ENCODE peak calls at places on chromosomes 12 and 14, in seven cellular contexts. One of them, this sample, is unnamed. For H3K27me3, the result is how much of the 10 kb centered on the place peaks cover.

GRCh38 chr12:124678421-124678893 is 111.0 kb upstream of the NCOR2 start:
- DNase-seq in esophagus squamous epithelium: no peak
- DNase-seq in brain microvascular endothelial cell: no peak
- DNase-seq in right atrium auricular region: no peak
- DNase-seq in right lobe of liver: no peak
- DNase-seq in body of pancreas: no peak
- DNase-seq in adrenal gland: peak
- DNase-seq in this sample: no peak

GRCh38 chr12:123384994-123385376 is 1.1 kb downstream of the KMT5A start:
- DNase-seq in esophagus squamous epithelium: no peak
- DNase-seq in brain microvascular endothelial cell: peak
- DNase-seq in right atrium auricular region: no peak
- DNase-seq in right lobe of liver: no peak
- DNase-seq in body of pancreas: no peak
- DNase-seq in adrenal gland: no peak
- DNase-seq in this sample: no peak

GRCh38 chr12:54215990-54216579 is 27.3 kb upstream of the SMUG1 start:
- DNase-seq in esophagus squamous epithelium: no peak
- DNase-seq in brain microvascular endothelial cell: no peak
- DNase-seq in right atrium auricular region: no peak
- DNase-seq in right lobe of liver: no peak
- DNase-seq in body of pancreas: no peak
- DNase-seq in adrenal gland: no peak
- DNase-seq in this sample: no peak

GRCh38 chr12:112170376-112170775 is 45.0 kb downstream of the TRAFD1 start:
- DNase-seq in esophagus squamous epithelium: no peak
- DNase-seq in brain microvascular endothelial cell: peak
- DNase-seq in right atrium auricular region: no peak
- DNase-seq in right lobe of liver: no peak
- DNase-seq in body of pancreas: no peak
- DNase-seq in adrenal gland: no peak
- DNase-seq in this sample: no peak

GRCh38 chr12:19382563-19382962 is 56.7 kb upstream of the AEBP2 start:
- DNase-seq in esophagus squamous epithelium: no peak
- DNase-seq in brain microvascular endothelial cell: no peak
- DNase-seq in right atrium auricular region: no peak
- DNase-seq in right lobe of liver: no peak
- DNase-seq in body of pancreas: no peak
- DNase-seq in adrenal gland: no peak
- DNase-seq in this sample: no peak

GRCh38 chr12:111304642-111305071 is 64.2 kb downstream of the PHETA1 start:
- DNase-seq in esophagus squamous epithelium: no peak
- DNase-seq in brain microvascular endothelial cell: peak
- DNase-seq in right atrium auricular region: no peak
- DNase-seq in right lobe of liver: no peak
- DNase-seq in body of pancreas: no peak
- DNase-seq in adrenal gland: no peak
- DNase-seq in this sample: no peak

GRCh38 chr12:39883411-39883810 is 222.5 kb downstream of the SLC2A13 start:
- DNase-seq in esophagus squamous epithelium: no peak
- DNase-seq in brain microvascular endothelial cell: no peak
- DNase-seq in right atrium auricular region: no peak
- DNase-seq in right lobe of liver: no peak
- DNase-seq in body of pancreas: no peak
- DNase-seq in adrenal gland: no peak
- DNase-seq in this sample: no peak

GRCh38 chr14:69135133-69135532 is 17.8 kb downstream of the DCAF5 start:
- DNase-seq in esophagus squamous epithelium: no peak
- DNase-seq in brain microvascular endothelial cell: no peak
- DNase-seq in right atrium auricular region: no peak
- DNase-seq in right lobe of liver: no peak
- DNase-seq in body of pancreas: no peak
- DNase-seq in adrenal gland: no peak
- DNase-seq in this sample: no peak

GRCh38 chr12:48788852-48789775 is at the start of gene ADCY6:
- DNase-seq in esophagus squamous epithelium: no peak
- DNase-seq in brain microvascular endothelial cell: peak
- DNase-seq in right atrium auricular region: peak
- DNase-seq in right lobe of liver: peak
- DNase-seq in body of pancreas: peak
- DNase-seq in adrenal gland: peak
- DNase-seq in this sample: no peak

GRCh38 chr12:48773686-48774085 is 15.2 kb downstream of the ADCY6 start:
- DNase-seq in esophagus squamous epithelium: no peak
- DNase-seq in brain microvascular endothelial cell: no peak
- DNase-seq in right atrium auricular region: no peak
- DNase-seq in right lobe of liver: no peak
- DNase-seq in body of pancreas: no peak
- DNase-seq in adrenal gland: no peak
- DNase-seq in this sample: no peak

GRCh38 chr14:35533357-35534129 is 421 bp upstream of the INSM2 start:
- DNase-seq in esophagus squamous epithelium: no peak
- DNase-seq in brain microvascular endothelial cell: peak
- DNase-seq in right atrium auricular region: no peak
- DNase-seq in right lobe of liver: peak
- DNase-seq in body of pancreas: peak
- DNase-seq in adrenal gland: peak
- DNase-seq in this sample: peak

GRCh38 chr12:111222520-111222919 is 146.4 kb downstream of the PHETA1 start:
- DNase-seq in esophagus squamous epithelium: no peak
- DNase-seq in brain microvascular endothelial cell: no peak
- DNase-seq in right atrium auricular region: no peak
- DNase-seq in right lobe of liver: no peak
- DNase-seq in body of pancreas: no peak
- DNase-seq in adrenal gland: no peak
- DNase-seq in this sample: no peak

GRCh38 chr14:77988966-77989365 is 181.2 kb upstream of the NRXN3 start:
- DNase-seq in esophagus squamous epithelium: no peak
- DNase-seq in brain microvascular endothelial cell: peak
- DNase-seq in right atrium auricular region: peak
- DNase-seq in right lobe of liver: no peak
- DNase-seq in body of pancreas: no peak
- DNase-seq in adrenal gland: no peak
- DNase-seq in this sample: no peak

GRCh38 chr12:86712425-86712843 is 456.2 kb upstream of the MGAT4C start:
- DNase-seq in esophagus squamous epithelium: no peak
- DNase-seq in brain microvascular endothelial cell: peak
- DNase-seq in right atrium auricular region: no peak
- DNase-seq in right lobe of liver: no peak
- DNase-seq in body of pancreas: no peak
- DNase-seq in adrenal gland: no peak
- DNase-seq in this sample: no peak

GRCh38 chr12:109201496-109201885 is 85.1 kb downstream of the ACACB start:
- DNase-seq in esophagus squamous epithelium: no peak
- DNase-seq in brain microvascular endothelial cell: no peak
- DNase-seq in right atrium auricular region: no peak
- DNase-seq in right lobe of liver: peak
- DNase-seq in body of pancreas: no peak
- DNase-seq in adrenal gland: no peak
- DNase-seq in this sample: no peak

GRCh38 chr14:94237983-94238382 is 55.1 kb downstream of the SERPINA10 start:
- DNase-seq in esophagus squamous epithelium: no peak
- DNase-seq in brain microvascular endothelial cell: no peak
- DNase-seq in right atrium auricular region: no peak
- DNase-seq in right lobe of liver: no peak
- DNase-seq in body of pancreas: no peak
- DNase-seq in adrenal gland: no peak
- DNase-seq in this sample: no peak

GRCh38 chr12:100404769-100405407 is 48.0 kb downstream of the SLC17A8 start:
- DNase-seq in esophagus squamous epithelium: no peak
- DNase-seq in brain microvascular endothelial cell: peak
- DNase-seq in right atrium auricular region: no peak
- DNase-seq in right lobe of liver: no peak
- DNase-seq in body of pancreas: peak
- DNase-seq in adrenal gland: no peak
- DNase-seq in this sample: no peak

DNA sequence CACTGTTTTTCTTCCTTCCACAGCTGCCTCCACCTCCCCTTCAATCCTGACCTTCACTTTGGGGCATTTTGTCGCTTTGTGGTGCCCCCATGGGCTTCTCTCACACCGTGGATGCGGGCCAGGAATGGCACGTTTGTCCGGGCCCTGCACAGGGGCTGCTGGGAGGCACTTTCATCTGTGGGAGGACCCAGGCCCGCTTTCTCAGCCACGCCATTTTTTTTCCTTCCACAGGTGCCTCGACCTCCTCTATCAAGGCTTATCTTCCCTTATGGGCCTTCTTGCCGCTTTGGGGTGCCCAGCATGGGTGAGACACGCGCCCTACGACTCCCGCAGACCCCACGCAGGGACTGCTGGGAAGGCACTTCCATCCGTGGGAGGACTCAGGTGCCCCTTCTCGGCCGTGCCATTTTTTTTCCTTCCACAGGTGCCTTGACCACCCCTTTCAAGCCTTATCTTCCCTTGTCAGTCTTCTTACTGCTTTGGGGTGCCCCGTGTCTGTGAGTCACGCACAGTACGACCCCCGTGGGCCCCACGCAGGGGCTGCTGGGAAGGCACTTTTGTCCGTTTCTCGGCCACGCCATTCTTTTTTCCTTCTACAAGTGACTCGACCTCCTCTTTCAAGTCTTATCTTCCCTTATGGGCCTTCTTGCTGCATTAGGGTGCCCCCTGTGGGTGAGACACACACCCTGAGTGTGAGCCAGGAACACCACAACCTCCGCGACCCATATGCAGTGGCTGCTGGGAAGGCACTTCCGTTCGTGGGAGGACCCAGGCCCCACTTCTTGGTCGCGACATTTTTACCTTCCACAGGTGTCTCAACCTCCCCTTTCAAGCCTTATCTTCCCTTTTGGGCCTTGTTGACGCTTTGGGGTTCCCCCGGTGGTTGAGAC is 270.7 kb downstream of the ALG10 start:
- DNase-seq in esophagus squamous epithelium: no peak
- DNase-seq in brain microvascular endothelial cell: no peak
- DNase-seq in right atrium auricular region: no peak
- DNase-seq in right lobe of liver: peak
- DNase-seq in body of pancreas: peak
- DNase-seq in adrenal gland: no peak
- DNase-seq in this sample: no peak
- TF ChIP-seq CTCF in esophagus squamous epithelium: no peak
- TF ChIP-seq CTCF in brain microvascular endothelial cell: no peak
- TF ChIP-seq CTCF in right atrium auricular region: no peak
- TF ChIP-seq CTCF in right lobe of liver: no peak
- TF ChIP-seq CTCF in body of pancreas: no peak
- TF ChIP-seq CTCF in adrenal gland: no peak
- TF ChIP-seq CTCF in this sample: no peak

GRCh38 chr12:57487597-57488396 is at the start of gene MARS1:
- DNase-seq in esophagus squamous epithelium: peak
- DNase-seq in brain microvascular endothelial cell: peak
- DNase-seq in right atrium auricular region: peak
- DNase-seq in right lobe of liver: peak
- DNase-seq in body of pancreas: peak
- DNase-seq in adrenal gland: peak
- DNase-seq in this sample: peak

GRCh38 chr12:57488397-57489156 is 709 bp downstream of the MARS1 start:
- DNase-seq in esophagus squamous epithelium: no peak
- DNase-seq in brain microvascular endothelial cell: no peak
- DNase-seq in right atrium auricular region: no peak
- DNase-seq in right lobe of liver: no peak
- DNase-seq in body of pancreas: no peak
- DNase-seq in adrenal gland: no peak
- DNase-seq in this sample: no peak

GRCh38 chr12:57490126-57490525 is 2.3 kb downstream of the MARS1 start:
- DNase-seq in esophagus squamous epithelium: no peak
- DNase-seq in brain microvascular endothelial cell: no peak
- DNase-seq in right atrium auricular region: no peak
- DNase-seq in right lobe of liver: no peak
- DNase-seq in body of pancreas: no peak
- DNase-seq in adrenal gland: no peak
- DNase-seq in this sample: no peak

GRCh38 chr12:57489157-57489641 is 1.3 kb downstream of the MARS1 start:
- DNase-seq in esophagus squamous epithelium: no peak
- DNase-seq in brain microvascular endothelial cell: peak
- DNase-seq in right atrium auricular region: no peak
- DNase-seq in right lobe of liver: no peak
- DNase-seq in body of pancreas: no peak
- DNase-seq in adrenal gland: no peak
- DNase-seq in this sample: no peak

GRCh38 chr12:57491393-57492280 is 3.8 kb downstream of the MARS1 start:
- DNase-seq in esophagus squamous epithelium: no peak
- DNase-seq in brain microvascular endothelial cell: no peak
- DNase-seq in right atrium auricular region: no peak
- DNase-seq in right lobe of liver: no peak
- DNase-seq in body of pancreas: no peak
- DNase-seq in adrenal gland: no peak
- DNase-seq in this sample: no peak
- H3K27me3 ChIP-seq in esophagus squamous epithelium: under half
- H3K27me3 ChIP-seq in brain microvascular endothelial cell: under half
- H3K27me3 ChIP-seq in right atrium auricular region: under half
- H3K27me3 ChIP-seq in right lobe of liver: under half
- H3K27me3 ChIP-seq in body of pancreas: under half
- H3K27me3 ChIP-seq in adrenal gland: under half
- H3K27me3 ChIP-seq in this sample: under half

DNA sequence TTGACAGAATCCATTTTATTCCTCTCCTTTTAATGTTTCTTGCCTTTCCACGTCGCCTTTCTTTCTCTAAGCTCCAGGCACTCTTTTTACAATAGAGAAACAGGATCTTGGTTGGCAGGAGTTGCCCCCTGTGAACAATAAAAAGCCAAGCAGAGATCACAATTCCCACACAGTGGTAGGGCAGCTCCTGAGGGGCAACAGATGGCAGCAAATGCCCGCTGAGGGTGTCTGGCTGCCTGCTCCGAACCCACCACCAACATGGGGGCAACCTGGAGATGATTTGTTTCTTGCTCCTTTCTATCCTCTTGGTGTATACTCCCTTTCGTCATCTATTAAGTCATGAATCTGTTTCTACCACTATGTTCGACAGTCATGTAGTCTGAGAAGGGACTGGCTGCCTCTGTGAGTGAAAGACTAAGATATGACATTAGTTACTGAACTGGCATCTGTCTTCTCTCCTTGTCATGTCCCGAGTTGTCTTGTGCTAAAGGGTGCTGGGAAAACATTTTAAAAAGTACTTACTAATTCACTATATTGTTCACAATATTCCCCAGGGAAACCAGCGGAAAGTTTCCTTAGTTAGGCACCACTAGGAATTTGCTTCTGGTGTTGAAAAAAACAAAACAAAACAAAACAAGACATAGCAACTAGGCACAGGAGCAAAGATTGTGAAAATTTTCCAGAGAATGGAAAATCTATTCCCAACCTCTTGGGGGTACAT is 170.1 kb downstream of the STXBP6 start:
- DNase-seq in esophagus squamous epithelium: no peak
- DNase-seq in brain microvascular endothelial cell: no peak
- DNase-seq in right atrium auricular region: no peak
- DNase-seq in right lobe of liver: no peak
- DNase-seq in body of pancreas: no peak
- DNase-seq in adrenal gland: no peak
- DNase-seq in this sample: no peak
- TF ChIP-seq CTCF in esophagus squamous epithelium: no peak
- TF ChIP-seq CTCF in brain microvascular endothelial cell: no peak
- TF ChIP-seq CTCF in right atrium auricular region: peak
- TF ChIP-seq CTCF in right lobe of liver: no peak
- TF ChIP-seq CTCF in body of pancreas: no peak
- TF ChIP-seq CTCF in adrenal gland: no peak
- TF ChIP-seq CTCF in this sample: no peak

GRCh38 chr14:41403360-41403759 is 203.3 kb upstream of the LRFN5 start:
- DNase-seq in esophagus squamous epithelium: no peak
- DNase-seq in brain microvascular endothelial cell: no peak
- DNase-seq in right atrium auricular region: no peak
- DNase-seq in right lobe of liver: no peak
- DNase-seq in body of pancreas: no peak
- DNase-seq in adrenal gland: no peak
- DNase-seq in this sample: no peak

GRCh38 chr14:41404121-41404520 is 202.6 kb upstream of the LRFN5 start:
- DNase-seq in esophagus squamous epithelium: no peak
- DNase-seq in brain microvascular endothelial cell: no peak
- DNase-seq in right atrium auricular region: no peak
- DNase-seq in right lobe of liver: no peak
- DNase-seq in body of pancreas: no peak
- DNase-seq in adrenal gland: no peak
- DNase-seq in this sample: no peak
- H3K27me3 ChIP-seq in esophagus squamous epithelium: under half
- H3K27me3 ChIP-seq in brain microvascular endothelial cell: under half
- H3K27me3 ChIP-seq in right atrium auricular region: under half
- H3K27me3 ChIP-seq in right lobe of liver: under half
- H3K27me3 ChIP-seq in body of pancreas: under half
- H3K27me3 ChIP-seq in adrenal gland: under half
- H3K27me3 ChIP-seq in this sample: under half

This sample was measured in CD4-positive, alpha-beta T cell.